ENCODE peak calls at places on chromosomes 5 and 9, in four cellular contexts. Y, I, R and X are unnamed samples.

GRCh38 chr5:141001466-141001853 is 35.2 kb downstream of the PCDHAC2 start:
- DNase-seq in R (peak), Y (no peak), I (no peak), X (no peak)

GRCh38 chr5:106699198-106699597 is 971.5 kb downstream of the EFNA5 start:
- DNase-seq in I (no peak), R (no peak), Y (no peak), X (no peak)

GRCh38 chr9:98251554-98251953 is 3.9 kb downstream of the TBC1D2 start:
- DNase-seq in I (no peak), R (peak), Y (no peak), X (no peak)

GRCh38 chr5:157456301-157456700 is 3.7 kb upstream of the NIPAL4 start:
- DNase-seq in Y (no peak), I (no peak), R (no peak), X (no peak)

GRCh38 chr9:98230354-98230753 is 25.1 kb downstream of the TBC1D2 start:
- DNase-seq in R (no peak), I (no peak), Y (no peak), X (no peak)

GRCh38 chr5:126446498-126447224 is 23.5 kb downstream of the GRAMD2B start:
- DNase-seq in Y (no peak), I (no peak), R (no peak), X (no peak)

GRCh38 chr5:132177691-132178149 is 49.9 kb downstream of the P4HA2 start:
- DNase-seq in R (no peak), Y (no peak), I (no peak), X (no peak)

GRCh38 chr5:20974423-20974822 is 986.4 kb upstream of the CDH18 start:
- DNase-seq in Y (peak), I (no peak), R (no peak), X (no peak)

GRCh38 chr5:9350301-9350797 is 195.5 kb downstream of the SEMA5A start:
- DNase-seq in I (no peak), R (no peak), Y (no peak), X (no peak)

GRCh38 chr5:135343417-135343816 is 55.6 kb downstream of the MACROH2A1 start:
- DNase-seq in R (no peak), I (no peak), Y (no peak), X (no peak)

GRCh38 chr5:125256296-125256695 is 509.9 kb upstream of the ZNF608 start:
- DNase-seq in I (no peak), Y (no peak), R (no peak), X (no peak)